ENCODE peak calls at places on chromosomes 7 and 10, in eight cellular contexts. One of them, this sample, is unnamed.

GRCh38 chr7:41696323-41696916 is 6.5 kb downstream of the INHBA start:
- DNase-seq in uterus: peak
- DNase-seq in cardiac muscle cell: peak
- DNase-seq in testis: peak
- DNase-seq in Peyer's patch: peak
- DNase-seq in mammary epithelial cell: peak
- DNase-seq in SK-N-SH: peak
- DNase-seq in ascending aorta: peak
- DNase-seq in this sample: peak

GRCh38 chr10:92304061-92304460 is 13.1 kb downstream of the MARCHF5 start:
- DNase-seq in Peyer's patch: no peak
- DNase-seq in mammary epithelial cell: no peak
- DNase-seq in cardiac muscle cell: no peak
- DNase-seq in ascending aorta: no peak
- DNase-seq in SK-N-SH: no peak
- DNase-seq in uterus: no peak
- DNase-seq in testis: no peak
- DNase-seq in this sample: no peak

GRCh38 chr10:77620731-77621130 is 16.9 kb downstream of the KCNMA1 start:
- DNase-seq in cardiac muscle cell: no peak
- DNase-seq in uterus: no peak
- DNase-seq in mammary epithelial cell: no peak
- DNase-seq in ascending aorta: no peak
- DNase-seq in Peyer's patch: no peak
- DNase-seq in SK-N-SH: no peak
- DNase-seq in testis: no peak
- DNase-seq in this sample: no peak

GRCh38 chr7:142420554-142421362 is 162.9 kb upstream of the PRSS58 start:
- DNase-seq in uterus: no peak
- DNase-seq in SK-N-SH: peak
- DNase-seq in mammary epithelial cell: peak
- DNase-seq in Peyer's patch: no peak
- DNase-seq in cardiac muscle cell: peak
- DNase-seq in ascending aorta: no peak
- DNase-seq in testis: peak
- DNase-seq in this sample: peak

GRCh38 chr7:353746-354325 is 63.9 kb downstream of the FOXL3 start:
- DNase-seq in testis: no peak
- DNase-seq in uterus: peak
- DNase-seq in Peyer's patch: no peak
- DNase-seq in mammary epithelial cell: peak
- DNase-seq in SK-N-SH: no peak
- DNase-seq in cardiac muscle cell: no peak
- DNase-seq in ascending aorta: no peak
- DNase-seq in this sample: no peak

GRCh38 chr7:23443974-23444373 is 26.3 kb downstream of the IGF2BP3 start:
- DNase-seq in cardiac muscle cell: no peak
- DNase-seq in ascending aorta: no peak
- DNase-seq in Peyer's patch: no peak
- DNase-seq in mammary epithelial cell: no peak
- DNase-seq in uterus: no peak
- DNase-seq in SK-N-SH: no peak
- DNase-seq in testis: no peak
- DNase-seq in this sample: no peak

GRCh38 chr10:72277996-72278667 is 4.4 kb downstream of the DDIT4 start:
- DNase-seq in cardiac muscle cell: no peak
- DNase-seq in mammary epithelial cell: peak
- DNase-seq in Peyer's patch: no peak
- DNase-seq in testis: no peak
- DNase-seq in ascending aorta: no peak
- DNase-seq in uterus: no peak
- DNase-seq in SK-N-SH: no peak
- DNase-seq in this sample: no peak

GRCh38 chr10:131911451-131911850 is 10.6 kb downstream of the PPP2R2D start:
- DNase-seq in ascending aorta: no peak
- DNase-seq in Peyer's patch: no peak
- DNase-seq in uterus: no peak
- DNase-seq in mammary epithelial cell: no peak
- DNase-seq in cardiac muscle cell: no peak
- DNase-seq in testis: peak
- DNase-seq in SK-N-SH: no peak
- DNase-seq in this sample: no peak

GRCh38 chr7:39754326-39755120 is 131.2 kb downstream of the RALA start:
- DNase-seq in Peyer's patch: no peak
- DNase-seq in SK-N-SH: no peak
- DNase-seq in ascending aorta: no peak
- DNase-seq in testis: no peak
- DNase-seq in mammary epithelial cell: peak
- DNase-seq in cardiac muscle cell: no peak
- DNase-seq in uterus: peak
- DNase-seq in this sample: peak

GRCh38 chr7:142153400-142153799 is 41.9 kb downstream of the MGAM2 start:
- DNase-seq in SK-N-SH: peak
- DNase-seq in uterus: no peak
- DNase-seq in mammary epithelial cell: peak
- DNase-seq in Peyer's patch: no peak
- DNase-seq in cardiac muscle cell: peak
- DNase-seq in ascending aorta: no peak
- DNase-seq in testis: peak
- DNase-seq in this sample: peak

GRCh38 chr7:66671034-66671433 is 42.4 kb downstream of the KCTD7 start:
- DNase-seq in ascending aorta: peak
- DNase-seq in uterus: no peak
- DNase-seq in cardiac muscle cell: no peak
- DNase-seq in Peyer's patch: no peak
- DNase-seq in testis: no peak
- DNase-seq in mammary epithelial cell: no peak
- DNase-seq in SK-N-SH: no peak
- DNase-seq in this sample: no peak

GRCh38 chr7:74522281-74522905 is 68.7 kb downstream of the GTF2IRD1 start:
- DNase-seq in Peyer's patch: no peak
- DNase-seq in ascending aorta: no peak
- DNase-seq in SK-N-SH: no peak
- DNase-seq in cardiac muscle cell: no peak
- DNase-seq in testis: no peak
- DNase-seq in uterus: no peak
- DNase-seq in mammary epithelial cell: no peak
- DNase-seq in this sample: no peak

GRCh38 chr10:112913661-112914287 is 36.3 kb upstream of the TCF7L2 start:
- DNase-seq in SK-N-SH: no peak
- DNase-seq in ascending aorta: no peak
- DNase-seq in testis: no peak
- DNase-seq in mammary epithelial cell: no peak
- DNase-seq in Peyer's patch: no peak
- DNase-seq in uterus: no peak
- DNase-seq in cardiac muscle cell: no peak
- DNase-seq in this sample: no peak

GRCh38 chr7:38222481-38223096 is 44.5 kb downstream of the STARD3NL start:
- DNase-seq in mammary epithelial cell: peak
- DNase-seq in ascending aorta: no peak
- DNase-seq in testis: no peak
- DNase-seq in cardiac muscle cell: peak
- DNase-seq in uterus: peak
- DNase-seq in SK-N-SH: peak
- DNase-seq in Peyer's patch: no peak
- DNase-seq in this sample: no peak

GRCh38 chr10:43596546-43596945 is 9.7 kb upstream of the ZNF485 start:
- DNase-seq in cardiac muscle cell: no peak
- DNase-seq in SK-N-SH: no peak
- DNase-seq in testis: no peak
- DNase-seq in mammary epithelial cell: no peak
- DNase-seq in Peyer's patch: no peak
- DNase-seq in ascending aorta: no peak
- DNase-seq in uterus: no peak
- DNase-seq in this sample: no peak

GRCh38 chr7:43586251-43586900 is 3.5 kb downstream of the STK17A start:
- DNase-seq in uterus: no peak
- DNase-seq in mammary epithelial cell: peak
- DNase-seq in SK-N-SH: no peak
- DNase-seq in testis: no peak
- DNase-seq in cardiac muscle cell: no peak
- DNase-seq in Peyer's patch: no peak
- DNase-seq in ascending aorta: no peak
- DNase-seq in this sample: no peak

GRCh38 chr7:42522227-42522991 is 285.4 kb upstream of the GLI3 start:
- DNase-seq in testis: no peak
- DNase-seq in Peyer's patch: no peak
- DNase-seq in SK-N-SH: no peak
- DNase-seq in cardiac muscle cell: peak
- DNase-seq in mammary epithelial cell: peak
- DNase-seq in uterus: no peak
- DNase-seq in ascending aorta: no peak
- DNase-seq in this sample: peak

GRCh38 chr10:120477006-120477722 is 20.1 kb downstream of the PLPP4 start:
- DNase-seq in uterus: no peak
- DNase-seq in cardiac muscle cell: no peak
- DNase-seq in Peyer's patch: no peak
- DNase-seq in ascending aorta: no peak
- DNase-seq in testis: no peak
- DNase-seq in mammary epithelial cell: no peak
- DNase-seq in SK-N-SH: no peak
- DNase-seq in this sample: no peak

GRCh38 chr7:149286811-149287400 is 24.9 kb downstream of the ZNF783 start:
- DNase-seq in Peyer's patch: no peak
- DNase-seq in uterus: no peak
- DNase-seq in testis: no peak
- DNase-seq in ascending aorta: no peak
- DNase-seq in SK-N-SH: no peak
- DNase-seq in mammary epithelial cell: peak
- DNase-seq in cardiac muscle cell: no peak
- DNase-seq in this sample: no peak
- H3K4me3 ChIP-seq in Peyer's patch: no peak
- H3K4me3 ChIP-seq in uterus: no peak
- H3K4me3 ChIP-seq in testis: no peak
- H3K4me3 ChIP-seq in ascending aorta: no peak
- H3K4me3 ChIP-seq in SK-N-SH: no peak
- H3K4me3 ChIP-seq in mammary epithelial cell: no peak
- H3K4me3 ChIP-seq in cardiac muscle cell: no peak
- H3K4me3 ChIP-seq in this sample: no peak

GRCh38 chr7:27585781-27586447 is 76.8 kb downstream of the HIBADH start:
- DNase-seq in mammary epithelial cell: no peak
- DNase-seq in uterus: no peak
- DNase-seq in cardiac muscle cell: no peak
- DNase-seq in SK-N-SH: no peak
- DNase-seq in Peyer's patch: no peak
- DNase-seq in ascending aorta: no peak
- DNase-seq in testis: no peak
- DNase-seq in this sample: no peak
- TF ChIP-seq CTCF in mammary epithelial cell: no peak
- TF ChIP-seq CTCF in uterus: no peak
- TF ChIP-seq CTCF in cardiac muscle cell: no peak
- TF ChIP-seq CTCF in SK-N-SH: peak
- TF ChIP-seq CTCF in Peyer's patch: no peak
- TF ChIP-seq CTCF in ascending aorta: no peak
- TF ChIP-seq CTCF in testis: no peak
- TF ChIP-seq CTCF in this sample: no peak

GRCh38 chr10:103843854-103844567 is 11.4 kb downstream of the SH3PXD2A start:
- DNase-seq in SK-N-SH: peak
- DNase-seq in cardiac muscle cell: no peak
- DNase-seq in testis: peak
- DNase-seq in ascending aorta: peak
- DNase-seq in Peyer's patch: no peak
- DNase-seq in uterus: no peak
- DNase-seq in mammary epithelial cell: no peak
- DNase-seq in this sample: no peak

GRCh38 chr10:103841519-103841918 is 13.9 kb downstream of the SH3PXD2A start:
- DNase-seq in SK-N-SH: no peak
- DNase-seq in cardiac muscle cell: no peak
- DNase-seq in ascending aorta: no peak
- DNase-seq in mammary epithelial cell: no peak
- DNase-seq in uterus: no peak
- DNase-seq in testis: no peak
- DNase-seq in Peyer's patch: no peak
- DNase-seq in this sample: no peak

GRCh38 chr10:103840747-103841085 is 14.7 kb downstream of the SH3PXD2A start:
- DNase-seq in testis: no peak
- DNase-seq in ascending aorta: no peak
- DNase-seq in uterus: no peak
- DNase-seq in cardiac muscle cell: no peak
- DNase-seq in Peyer's patch: no peak
- DNase-seq in mammary epithelial cell: no peak
- DNase-seq in SK-N-SH: no peak
- DNase-seq in this sample: no peak

GRCh38 chr10:103842605-103843004 is 12.8 kb downstream of the SH3PXD2A start:
- DNase-seq in cardiac muscle cell: no peak
- DNase-seq in mammary epithelial cell: no peak
- DNase-seq in ascending aorta: no peak
- DNase-seq in testis: no peak
- DNase-seq in Peyer's patch: no peak
- DNase-seq in uterus: no peak
- DNase-seq in SK-N-SH: no peak
- DNase-seq in this sample: no peak

DNA sequence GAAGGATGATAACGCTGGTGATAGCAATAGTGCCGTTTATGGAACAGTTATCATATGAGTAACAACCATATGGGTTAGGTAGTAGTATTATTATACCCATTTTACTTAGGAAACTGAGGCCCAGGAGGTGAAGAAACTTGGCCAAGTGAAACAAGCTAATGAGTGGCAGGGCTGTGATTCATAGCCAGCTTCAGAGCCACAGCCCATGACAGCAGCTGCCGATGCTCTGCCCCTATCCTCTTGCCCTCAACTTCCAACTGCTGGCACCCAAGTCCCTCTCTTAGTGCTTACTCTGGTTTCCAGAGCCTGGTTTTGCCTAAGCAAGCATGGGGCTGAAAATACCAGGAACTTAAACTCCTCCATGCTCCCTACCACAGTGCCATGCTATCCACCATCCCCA is 12.3 kb downstream of the SH3PXD2A start:
- DNase-seq in uterus: no peak
- DNase-seq in ascending aorta: no peak
- DNase-seq in testis: no peak
- DNase-seq in mammary epithelial cell: no peak
- DNase-seq in cardiac muscle cell: no peak
- DNase-seq in Peyer's patch: no peak
- DNase-seq in SK-N-SH: no peak
- DNase-seq in this sample: no peak
- H3K27ac ChIP-seq in uterus: no peak
- H3K27ac ChIP-seq in ascending aorta: peak
- H3K27ac ChIP-seq in testis: no peak
- H3K27ac ChIP-seq in mammary epithelial cell: no peak
- H3K27ac ChIP-seq in cardiac muscle cell: no peak
- H3K27ac ChIP-seq in Peyer's patch: no peak
- H3K27ac ChIP-seq in SK-N-SH: peak
- H3K27ac ChIP-seq in this sample: no peak

DNA sequence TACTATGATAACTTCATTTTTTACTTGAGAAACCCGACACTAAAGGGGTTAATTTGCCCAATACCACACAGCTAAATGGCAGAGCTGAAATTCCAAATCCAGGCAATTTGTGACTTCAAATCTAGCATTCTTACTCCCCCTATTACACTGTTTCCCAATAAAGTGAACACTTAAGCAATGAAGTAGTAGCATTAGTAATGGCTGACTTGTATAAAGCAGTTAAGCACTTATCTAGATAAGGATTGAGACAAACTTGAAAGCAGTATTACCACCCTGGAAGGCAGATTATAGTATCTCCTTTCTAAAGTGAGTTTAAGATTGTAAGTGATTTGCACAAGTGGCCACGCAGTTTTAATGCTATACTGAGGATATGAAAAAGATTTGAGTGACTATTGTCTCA is 39.3 kb downstream of the WASL start:
- DNase-seq in cardiac muscle cell: no peak
- DNase-seq in Peyer's patch: no peak
- DNase-seq in mammary epithelial cell: no peak
- DNase-seq in SK-N-SH: no peak
- DNase-seq in testis: no peak
- DNase-seq in ascending aorta: no peak
- DNase-seq in uterus: no peak
- DNase-seq in this sample: no peak
- H3K4me3 ChIP-seq in cardiac muscle cell: no peak
- H3K4me3 ChIP-seq in Peyer's patch: no peak
- H3K4me3 ChIP-seq in mammary epithelial cell: no peak
- H3K4me3 ChIP-seq in SK-N-SH: no peak
- H3K4me3 ChIP-seq in testis: no peak
- H3K4me3 ChIP-seq in ascending aorta: no peak
- H3K4me3 ChIP-seq in uterus: no peak
- H3K4me3 ChIP-seq in this sample: no peak